ENCODE peak calls at places on chromosomes 11 and 22, in nine cellular contexts. One of them, this sample, is unnamed.

GRCh38 chr11:119533931-119534694 is 111.1 kb upstream of the THY1 start:
- DNase-seq in cardiac muscle cell: peak
- DNase-seq in spleen: peak
- DNase-seq in A549: peak
- DNase-seq in fibroblast of villous mesenchyme: peak
- DNase-seq in breast epithelium: peak
- DNase-seq in tibial artery: peak
- DNase-seq in left ventricle myocardium inferior: peak
- DNase-seq in heart left ventricle: peak
- DNase-seq in this sample: peak

GRCh38 chr11:24064309-24064903 is 432.4 kb upstream of the LUZP2 start:
- DNase-seq in cardiac muscle cell: no peak
- DNase-seq in spleen: no peak
- DNase-seq in A549: no peak
- DNase-seq in fibroblast of villous mesenchyme: no peak
- DNase-seq in breast epithelium: no peak
- DNase-seq in tibial artery: no peak
- DNase-seq in left ventricle myocardium inferior: no peak
- DNase-seq in heart left ventricle: no peak
- DNase-seq in this sample: no peak

GRCh38 chr11:105862736-105863367 is 159.2 kb downstream of the MSANTD4 start:
- DNase-seq in cardiac muscle cell: peak
- DNase-seq in spleen: no peak
- DNase-seq in A549: no peak
- DNase-seq in fibroblast of villous mesenchyme: peak
- DNase-seq in breast epithelium: no peak
- DNase-seq in tibial artery: no peak
- DNase-seq in left ventricle myocardium inferior: no peak
- DNase-seq in heart left ventricle: no peak
- DNase-seq in this sample: peak

GRCh38 chr22:25777870-25778269 is 35.9 kb downstream of the MYO18B start:
- DNase-seq in cardiac muscle cell: peak
- DNase-seq in spleen: no peak
- DNase-seq in A549: peak
- DNase-seq in fibroblast of villous mesenchyme: peak
- DNase-seq in breast epithelium: no peak
- DNase-seq in tibial artery: no peak
- DNase-seq in left ventricle myocardium inferior: no peak
- DNase-seq in heart left ventricle: no peak
- DNase-seq in this sample: peak

GRCh38 chr22:39362271-39362670 is 12.5 kb downstream of the SYNGR1 start:
- DNase-seq in cardiac muscle cell: no peak
- DNase-seq in spleen: no peak
- DNase-seq in A549: no peak
- DNase-seq in fibroblast of villous mesenchyme: no peak
- DNase-seq in breast epithelium: no peak
- DNase-seq in tibial artery: no peak
- DNase-seq in left ventricle myocardium inferior: no peak
- DNase-seq in heart left ventricle: no peak
- DNase-seq in this sample: no peak

GRCh38 chr11:126135182-126136176 is 72.8 kb upstream of the CDON start:
- DNase-seq in cardiac muscle cell: peak
- DNase-seq in spleen: peak
- DNase-seq in A549: no peak
- DNase-seq in fibroblast of villous mesenchyme: peak
- DNase-seq in breast epithelium: no peak
- DNase-seq in tibial artery: no peak
- DNase-seq in left ventricle myocardium inferior: no peak
- DNase-seq in heart left ventricle: no peak
- DNase-seq in this sample: no peak

GRCh38 chr11:18329196-18329870 is 7.0 kb downstream of the GTF2H1 start:
- DNase-seq in cardiac muscle cell: no peak
- DNase-seq in spleen: no peak
- DNase-seq in A549: no peak
- DNase-seq in fibroblast of villous mesenchyme: no peak
- DNase-seq in breast epithelium: no peak
- DNase-seq in tibial artery: no peak
- DNase-seq in left ventricle myocardium inferior: no peak
- DNase-seq in heart left ventricle: no peak
- DNase-seq in this sample: no peak

GRCh38 chr11:70064011-70064725 is 13.9 kb upstream of the ANO1 start:
- DNase-seq in cardiac muscle cell: no peak
- DNase-seq in spleen: no peak
- DNase-seq in A549: no peak
- DNase-seq in fibroblast of villous mesenchyme: no peak
- DNase-seq in breast epithelium: no peak
- DNase-seq in tibial artery: no peak
- DNase-seq in left ventricle myocardium inferior: no peak
- DNase-seq in heart left ventricle: no peak
- DNase-seq in this sample: no peak

GRCh38 chr11:134760307-134760706 is 348.3 kb upstream of the B3GAT1 start:
- DNase-seq in cardiac muscle cell: no peak
- DNase-seq in spleen: no peak
- DNase-seq in A549: no peak
- DNase-seq in fibroblast of villous mesenchyme: no peak
- DNase-seq in breast epithelium: no peak
- DNase-seq in tibial artery: no peak
- DNase-seq in left ventricle myocardium inferior: no peak
- DNase-seq in heart left ventricle: no peak
- DNase-seq in this sample: no peak

GRCh38 chr22:22425366-22425765 is 83.2 kb downstream of the ZNF280B start:
- DNase-seq in cardiac muscle cell: no peak
- DNase-seq in spleen: no peak
- DNase-seq in A549: no peak
- DNase-seq in fibroblast of villous mesenchyme: no peak
- DNase-seq in breast epithelium: no peak
- DNase-seq in tibial artery: no peak
- DNase-seq in left ventricle myocardium inferior: no peak
- DNase-seq in heart left ventricle: no peak
- DNase-seq in this sample: no peak

GRCh38 chr11:94655951-94656350 is 88.8 kb downstream of the PIWIL4 start:
- DNase-seq in cardiac muscle cell: no peak
- DNase-seq in spleen: no peak
- DNase-seq in A549: no peak
- DNase-seq in fibroblast of villous mesenchyme: no peak
- DNase-seq in breast epithelium: no peak
- DNase-seq in tibial artery: no peak
- DNase-seq in left ventricle myocardium inferior: no peak
- DNase-seq in heart left ventricle: no peak
- DNase-seq in this sample: no peak

GRCh38 chr11:74233683-74234082 is 62.6 kb downstream of the PPME1 start:
- DNase-seq in cardiac muscle cell: no peak
- DNase-seq in spleen: no peak
- DNase-seq in A549: no peak
- DNase-seq in fibroblast of villous mesenchyme: no peak
- DNase-seq in breast epithelium: no peak
- DNase-seq in tibial artery: no peak
- DNase-seq in left ventricle myocardium inferior: no peak
- DNase-seq in heart left ventricle: no peak
- DNase-seq in this sample: no peak

GRCh38 chr11:58286249-58286648 is 18.2 kb upstream of the OR10W1 start:
- DNase-seq in cardiac muscle cell: peak
- DNase-seq in spleen: no peak
- DNase-seq in A549: peak
- DNase-seq in fibroblast of villous mesenchyme: peak
- DNase-seq in breast epithelium: no peak
- DNase-seq in tibial artery: no peak
- DNase-seq in left ventricle myocardium inferior: no peak
- DNase-seq in heart left ventricle: no peak
- DNase-seq in this sample: peak

GRCh38 chr11:12746593-12747097 is 72.4 kb downstream of the TEAD1 start:
- DNase-seq in cardiac muscle cell: peak
- DNase-seq in spleen: no peak
- DNase-seq in A549: no peak
- DNase-seq in fibroblast of villous mesenchyme: peak
- DNase-seq in breast epithelium: no peak
- DNase-seq in tibial artery: no peak
- DNase-seq in left ventricle myocardium inferior: peak
- DNase-seq in heart left ventricle: peak
- DNase-seq in this sample: peak
- TF ChIP-seq CTCF in cardiac muscle cell: no peak
- TF ChIP-seq CTCF in spleen: no peak
- TF ChIP-seq CTCF in A549: no peak
- TF ChIP-seq CTCF in fibroblast of villous mesenchyme: no peak
- TF ChIP-seq CTCF in breast epithelium: no peak
- TF ChIP-seq CTCF in tibial artery: no peak
- TF ChIP-seq CTCF in left ventricle myocardium inferior: peak
- TF ChIP-seq CTCF in heart left ventricle: no peak
- TF ChIP-seq CTCF in this sample: no peak

DNA sequence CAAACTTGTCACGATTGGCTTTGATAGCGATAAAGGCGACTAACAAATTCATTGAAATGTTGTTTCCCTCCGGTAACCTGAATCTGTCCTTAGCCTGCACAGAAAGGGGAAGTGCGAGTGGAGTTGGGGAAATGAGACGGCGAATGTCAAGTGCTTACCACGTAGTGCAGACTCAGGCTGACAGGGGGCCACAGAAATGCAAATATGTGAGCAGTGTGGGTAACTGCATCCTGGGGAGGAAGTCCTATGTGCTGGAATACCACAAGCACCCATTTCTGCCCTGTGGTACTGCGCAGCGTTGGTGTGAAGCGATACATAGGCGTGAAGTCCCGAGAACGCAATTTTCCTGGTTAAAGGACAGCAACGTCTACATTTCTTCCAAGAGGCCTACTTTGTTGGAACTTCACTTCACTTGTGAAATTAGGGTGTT is 869 bp upstream of the EIF4ENIF1 start:
- DNase-seq in cardiac muscle cell: peak
- DNase-seq in spleen: peak
- DNase-seq in A549: peak
- DNase-seq in fibroblast of villous mesenchyme: peak
- DNase-seq in breast epithelium: no peak
- DNase-seq in tibial artery: peak
- DNase-seq in left ventricle myocardium inferior: peak
- DNase-seq in heart left ventricle: peak
- DNase-seq in this sample: peak
- TF ChIP-seq CTCF in cardiac muscle cell: no peak
- TF ChIP-seq CTCF in spleen: peak
- TF ChIP-seq CTCF in A549: no peak
- TF ChIP-seq CTCF in fibroblast of villous mesenchyme: peak
- TF ChIP-seq CTCF in breast epithelium: no peak
- TF ChIP-seq CTCF in tibial artery: peak
- TF ChIP-seq CTCF in left ventricle myocardium inferior: peak
- TF ChIP-seq CTCF in heart left ventricle: no peak
- TF ChIP-seq CTCF in this sample: peak

GRCh38 chr11:8033312-8033715 is 46.2 kb downstream of the EIF3F start:
- DNase-seq in cardiac muscle cell: peak
- DNase-seq in spleen: peak
- DNase-seq in A549: peak
- DNase-seq in fibroblast of villous mesenchyme: peak
- DNase-seq in breast epithelium: peak
- DNase-seq in tibial artery: peak
- DNase-seq in left ventricle myocardium inferior: peak
- DNase-seq in heart left ventricle: peak
- DNase-seq in this sample: peak
- TF ChIP-seq CTCF in cardiac muscle cell: peak
- TF ChIP-seq CTCF in spleen: peak
- TF ChIP-seq CTCF in A549: peak
- TF ChIP-seq CTCF in fibroblast of villous mesenchyme: peak
- TF ChIP-seq CTCF in breast epithelium: peak
- TF ChIP-seq CTCF in tibial artery: peak
- TF ChIP-seq CTCF in left ventricle myocardium inferior: peak
- TF ChIP-seq CTCF in heart left ventricle: peak
- TF ChIP-seq CTCF in this sample: peak

GRCh38 chr11:64518928-64519327 is 72.1 kb upstream of the SLC22A12 start:
- DNase-seq in cardiac muscle cell: no peak
- DNase-seq in spleen: no peak
- DNase-seq in A549: no peak
- DNase-seq in fibroblast of villous mesenchyme: no peak
- DNase-seq in breast epithelium: no peak
- DNase-seq in tibial artery: no peak
- DNase-seq in left ventricle myocardium inferior: no peak
- DNase-seq in heart left ventricle: no peak
- DNase-seq in this sample: no peak

GRCh38 chr11:64520013-64520412 is 71.0 kb upstream of the SLC22A12 start:
- DNase-seq in cardiac muscle cell: no peak
- DNase-seq in spleen: no peak
- DNase-seq in A549: no peak
- DNase-seq in fibroblast of villous mesenchyme: no peak
- DNase-seq in breast epithelium: no peak
- DNase-seq in tibial artery: no peak
- DNase-seq in left ventricle myocardium inferior: no peak
- DNase-seq in heart left ventricle: no peak
- DNase-seq in this sample: no peak

GRCh38 chr11:64514596-64514995 is 76.4 kb upstream of the SLC22A12 start:
- DNase-seq in cardiac muscle cell: no peak
- DNase-seq in spleen: no peak
- DNase-seq in A549: no peak
- DNase-seq in fibroblast of villous mesenchyme: no peak
- DNase-seq in breast epithelium: no peak
- DNase-seq in tibial artery: no peak
- DNase-seq in left ventricle myocardium inferior: no peak
- DNase-seq in heart left ventricle: no peak
- DNase-seq in this sample: no peak

GRCh38 chr11:64519541-64519940 is 71.5 kb upstream of the SLC22A12 start:
- DNase-seq in cardiac muscle cell: no peak
- DNase-seq in spleen: no peak
- DNase-seq in A549: no peak
- DNase-seq in fibroblast of villous mesenchyme: no peak
- DNase-seq in breast epithelium: no peak
- DNase-seq in tibial artery: no peak
- DNase-seq in left ventricle myocardium inferior: no peak
- DNase-seq in heart left ventricle: no peak
- DNase-seq in this sample: no peak

GRCh38 chr11:64516226-64516625 is 74.8 kb upstream of the SLC22A12 start:
- DNase-seq in cardiac muscle cell: no peak
- DNase-seq in spleen: no peak
- DNase-seq in A549: no peak
- DNase-seq in fibroblast of villous mesenchyme: no peak
- DNase-seq in breast epithelium: no peak
- DNase-seq in tibial artery: no peak
- DNase-seq in left ventricle myocardium inferior: no peak
- DNase-seq in heart left ventricle: no peak
- DNase-seq in this sample: no peak
- TF ChIP-seq CTCF in cardiac muscle cell: no peak
- TF ChIP-seq CTCF in spleen: no peak
- TF ChIP-seq CTCF in A549: no peak
- TF ChIP-seq CTCF in fibroblast of villous mesenchyme: peak
- TF ChIP-seq CTCF in breast epithelium: no peak
- TF ChIP-seq CTCF in tibial artery: no peak
- TF ChIP-seq CTCF in left ventricle myocardium inferior: no peak
- TF ChIP-seq CTCF in heart left ventricle: no peak
- TF ChIP-seq CTCF in this sample: peak

GRCh38 chr22:36221799-36222751 is 17.3 kb downstream of the APOL2 start:
- DNase-seq in cardiac muscle cell: peak
- DNase-seq in spleen: peak
- DNase-seq in A549: peak
- DNase-seq in fibroblast of villous mesenchyme: no peak
- DNase-seq in breast epithelium: no peak
- DNase-seq in tibial artery: no peak
- DNase-seq in left ventricle myocardium inferior: no peak
- DNase-seq in heart left ventricle: peak
- DNase-seq in this sample: no peak
- TF ChIP-seq CTCF in cardiac muscle cell: peak
- TF ChIP-seq CTCF in spleen: peak
- TF ChIP-seq CTCF in A549: peak
- TF ChIP-seq CTCF in fibroblast of villous mesenchyme: peak
- TF ChIP-seq CTCF in breast epithelium: peak
- TF ChIP-seq CTCF in tibial artery: peak
- TF ChIP-seq CTCF in left ventricle myocardium inferior: peak
- TF ChIP-seq CTCF in heart left ventricle: peak
- TF ChIP-seq CTCF in this sample: peak

This sample was measured in HFFc6.